ENCODE peak calls at places on chromosome X, in six cellular contexts. I is fibroblast of lung, X is pancreas, L is kidney epithelial cell, T is neural crest cell, S is psoas muscle. H is an unnamed sample.

GRCh38 chrX:13752646-13753045 is 18.1 kb downstream of the OFD1 start:
- DNase-seq in X (no peak), S (no peak), T (no peak), I (no peak), L (no peak), H (no peak)

GRCh38 chrX:51955200-51955599 is 61.8 kb downstream of the MAGED1 start:
- DNase-seq in I (no peak), T (no peak), S (no peak), L (no peak), X (no peak), H (no peak)

GRCh38 chrX:115560978-115561604 is at the start of gene PLS3:
- DNase-seq in L (no peak), I (peak), S (peak), T (peak), X (peak), H (peak)

GRCh38 chrX:121389976-121390709 is 342.7 kb downstream of the GLUD2 start:
- DNase-seq in X (no peak), T (no peak), I (peak), L (no peak), S (no peak), H (no peak)

GRCh38 chrX:22118161-22118830 is 86.2 kb downstream of the PHEX start:
- DNase-seq in L (no peak), T (no peak), I (no peak), S (no peak), X (no peak), H (no peak)

GRCh38 chrX:154030266-154030665 is 10.6 kb upstream of the IRAK1 start:
- DNase-seq in L (no peak), X (no peak), T (no peak), I (no peak), S (no peak), H (no peak)

GRCh38 chrX:43860646-43861370 is 21.4 kb downstream of the MAOB start:
- DNase-seq in X (no peak), T (no peak), I (peak), S (no peak), L (peak), H (no peak)

GRCh38 chrX:14291626-14292025 is 237.7 kb upstream of the GLRA2 start:
- DNase-seq in T (no peak), I (no peak), L (no peak), S (no peak), X (no peak), H (no peak)

GRCh38 chrX:155127465-155127864 is 56.2 kb downstream of the BRCC3 start:
- DNase-seq in X (no peak), I (no peak), T (no peak), S (no peak), L (no peak), H (no peak)

GRCh38 chrX:26649534-26649933 is 433.6 kb downstream of the MAGEB5 start:
- DNase-seq in S (no peak), I (no peak), T (peak), X (no peak), L (no peak), H (no peak)

GRCh38 chrX:134727363-134727762 is 69.1 kb upstream of the PLAC1 start:
- DNase-seq in T (no peak), I (no peak), S (no peak), L (no peak), X (no peak), H (no peak)

GRCh38 chrX:32448945-32449344 is 762.4 kb downstream of the DMD start:
- DNase-seq in L (no peak), I (no peak), X (no peak), T (no peak), S (no peak), H (no peak)

GRCh38 chrX:33725556-33726232 is 406.4 kb downstream of the FAM47A start:
- DNase-seq in L (peak), I (no peak), S (no peak), X (no peak), T (peak), H (no peak)

GRCh38 chrX:7941390-7942042 is 14.3 kb upstream of the PNPLA4 start:
- DNase-seq in T (no peak), L (no peak), X (no peak), S (no peak), I (peak), H (no peak)

GRCh38 chrX:115260330-115260729 is 26.4 kb upstream of the LRCH2 start:
- DNase-seq in I (peak), L (peak), T (no peak), S (no peak), X (no peak), H (no peak)

GRCh38 chrX:85922821-85923220 is 124.5 kb downstream of the CHM start:
- DNase-seq in T (no peak), I (peak), L (peak), X (no peak), S (no peak), H (no peak)

GRCh38 chrX:14903891-14904290 is 30.7 kb downstream of the MOSPD2 start:
- DNase-seq in S (no peak), T (no peak), X (no peak), I (peak), L (no peak), H (no peak)

GRCh38 chrX:7706032-7706431 is 136.9 kb upstream of the VCX start:
- DNase-seq in T (no peak), X (no peak), I (no peak), S (no peak), L (no peak), H (no peak)

GRCh38 chrX:129655547-129656248 is 942 bp upstream of the APLN start:
- DNase-seq in L (no peak), T (no peak), I (no peak), X (no peak), S (no peak), H (no peak)

GRCh38 chrX:23333842-23334535 is 660 bp upstream of the PTCHD1 start:
- DNase-seq in T (no peak), X (peak), I (no peak), L (no peak), S (peak), H (peak)

GRCh38 chrX:103554687-103555417 is 30.5 kb upstream of the TCEAL4 start:
- DNase-seq in X (no peak), L (peak), S (no peak), T (peak), I (peak), H (peak)

GRCh38 chrX:129600981-129601424 is 53.8 kb downstream of the APLN start:
- DNase-seq in X (no peak), S (no peak), T (peak), L (no peak), I (peak), H (no peak)

GRCh38 chrX:9560219-9560618 is 95.4 kb downstream of the TBL1X start:
- DNase-seq in I (no peak), S (peak), T (no peak), L (no peak), X (no peak), H (no peak)

GRCh38 chrX:31445542-31445941 is 373.7 kb upstream of the FTHL17 start:
- DNase-seq in I (no peak), T (no peak), S (no peak), L (no peak), X (no peak), H (no peak)

GRCh38 chrX:71917621-71918341 is 7.1 kb downstream of the NHSL2 start:
- DNase-seq in L (peak), S (no peak), I (peak), T (no peak), X (no peak), H (no peak)

GRCh38 chrX:319579-320125 is 1.1 kb upstream of the GTPBP6 start:
- DNase-seq in I (no peak), L (no peak), T (no peak), S (peak), X (peak), H (peak)

GRCh38 chrX:34437586-34437985 is 219.5 kb downstream of the TMEM47 start:
- DNase-seq in L (no peak), T (no peak), S (peak), I (no peak), X (peak), H (no peak)

GRCh38 chrX:132636080-132636479 is 147.2 kb upstream of the MBNL3 start:
- DNase-seq in S (no peak), X (no peak), T (no peak), L (no peak), I (no peak), H (no peak)

GRCh38 chrX:24594531-24594930 is 52.6 kb downstream of the PCYT1B start:
- DNase-seq in L (no peak), S (no peak), I (no peak), X (no peak), T (no peak), H (no peak)

GRCh38 chrX:42941671-42942070 is 163.7 kb upstream of the PPP1R2C start:
- DNase-seq in S (no peak), X (no peak), T (no peak), I (no peak), L (no peak), H (no peak)

GRCh38 chrX:103831342-103831802 is 685 bp downstream of the RAB9B start:
- DNase-seq in T (no peak), X (no peak), I (no peak), L (no peak), S (no peak), H (no peak)

GRCh38 chrX:134625315-134625718 is 33.0 kb downstream of the PLAC1 start:
- DNase-seq in S (peak), I (peak), T (no peak), L (no peak), X (no peak), H (no peak)

GRCh38 chrX:69189972-69190371 is 24.7 kb upstream of the PJA1 start:
- DNase-seq in I (no peak), S (no peak), T (peak), L (no peak), X (no peak), H (peak)

GRCh38 chrX:14420876-14421275 is 108.5 kb upstream of the GLRA2 start:
- DNase-seq in T (no peak), L (no peak), X (no peak), I (no peak), S (no peak), H (no peak)

GRCh38 chrX:30887721-30888120 is 1.3 kb downstream of the TAB3 start:
- DNase-seq in S (no peak), I (no peak), L (no peak), X (no peak), T (no peak), H (no peak)

DNA sequence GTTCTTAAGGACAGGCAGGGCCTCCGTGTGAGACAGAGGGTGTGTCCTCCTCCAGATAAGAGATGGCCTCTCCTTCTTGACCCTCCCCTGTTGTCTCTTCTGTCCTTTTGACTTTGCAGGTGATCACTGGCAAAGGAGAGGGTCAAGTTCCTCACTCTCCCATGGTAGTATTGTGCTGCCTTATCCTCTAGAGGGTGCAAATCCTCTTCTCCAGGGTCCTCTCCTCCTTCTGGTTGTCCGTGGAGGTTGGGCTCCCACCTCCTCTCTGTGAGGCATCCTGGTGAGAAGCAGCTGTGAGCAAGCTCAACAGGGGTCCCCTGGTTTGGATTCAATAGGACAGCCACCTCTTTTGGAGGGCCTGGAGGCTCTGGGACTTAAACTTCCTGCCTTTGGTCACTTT is 44.8 kb downstream of the ZNF182 start:
- DNase-seq in L (no peak), I (no peak), X (no peak), T (no peak), S (no peak), H (no peak)
- TF ChIP-seq CTCF in L (no peak), I (no peak), X (no peak), T (peak), S (no peak), H (no peak)

GRCh38 chrX:110359273-110359672 is 625 bp downstream of the RTL9 start:
- DNase-seq in S (no peak), L (no peak), I (no peak), T (no peak), X (no peak), H (no peak)
- TF ChIP-seq CTCF in S (no peak), L (no peak), I (no peak), T (no peak), X (no peak), H (no peak)

GRCh38 chrX:108199691-108200090 is 108.1 kb downstream of the ATG4A start:
- DNase-seq in I (peak), T (peak), L (no peak), X (no peak), S (no peak), H (peak)
- TF ChIP-seq CTCF in I (peak), T (peak), L (peak), X (no peak), S (peak), H (peak)

GRCh38 chrX:29143356-29143755 is 556.1 kb downstream of the IL1RAPL1 start:
- DNase-seq in I (peak), S (no peak), T (no peak), X (no peak), L (no peak), H (no peak)

GRCh38 chrX:29143756-29144155 is 556.5 kb downstream of the IL1RAPL1 start:
- DNase-seq in X (no peak), I (peak), S (no peak), T (no peak), L (no peak), H (no peak)

DNA sequence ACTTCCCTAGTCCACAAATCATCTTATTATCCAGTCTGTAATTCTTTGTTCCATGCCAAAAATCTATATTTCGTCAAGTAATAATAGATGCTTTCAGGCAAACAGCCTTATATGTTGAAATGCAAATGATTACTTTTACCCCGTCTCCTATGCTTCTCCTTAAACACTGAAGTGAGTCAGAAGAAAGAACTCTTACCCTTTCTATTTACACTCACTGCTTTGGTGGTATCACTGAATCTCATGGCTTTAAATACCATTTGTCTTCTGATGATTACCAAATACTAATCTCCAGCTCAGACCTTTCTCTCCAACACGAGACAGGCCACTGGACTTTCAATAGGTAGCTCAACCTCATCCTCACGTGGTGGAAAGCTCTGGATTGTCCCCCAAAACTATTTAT is 558.1 kb downstream of the IL1RAPL1 start:
- DNase-seq in X (no peak), S (no peak), T (no peak), I (peak), L (no peak), H (no peak)
- TF ChIP-seq CTCF in X (no peak), S (no peak), T (no peak), I (no peak), L (no peak), H (no peak)

GRCh38 chrX:29422034-29422433 is 793.3 kb upstream of the MAGEB2 start:
- DNase-seq in T (no peak), S (no peak), I (no peak), X (no peak), L (no peak), H (no peak)
- TF ChIP-seq CTCF in T (no peak), S (no peak), I (no peak), X (no peak), L (no peak), H (no peak)

DNA sequence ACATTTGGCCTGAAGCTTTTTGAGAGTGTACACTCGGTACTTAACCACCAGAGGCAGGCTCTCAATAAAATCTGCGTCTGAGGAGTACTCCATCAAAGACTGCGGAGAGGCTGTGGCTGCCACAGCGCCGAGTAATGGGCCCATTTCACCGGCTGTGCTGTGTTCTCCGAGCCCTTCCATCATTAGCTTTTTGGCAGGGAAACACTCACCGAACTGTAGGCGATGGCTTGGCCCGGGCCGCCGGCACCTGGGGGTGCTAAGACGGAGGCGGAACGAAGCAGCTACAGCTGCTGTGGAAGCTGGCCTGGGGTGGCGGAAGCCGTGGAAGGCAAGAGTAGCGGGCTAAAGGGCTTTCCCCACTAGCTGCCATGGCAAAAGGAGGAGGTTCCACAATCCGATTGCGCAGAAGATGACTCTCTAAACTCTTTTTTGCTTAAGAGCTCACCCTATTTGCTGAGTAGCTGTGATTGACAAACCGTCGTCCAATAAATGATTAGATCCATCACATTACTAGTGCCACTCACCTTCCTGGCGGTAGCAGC is 48.5 kb upstream of the PABPC1L2A start:
- DNase-seq in L (no peak), S (peak), I (no peak), X (peak), T (no peak), H (peak)
- TF ChIP-seq CTCF in L (no peak), S (no peak), I (no peak), X (no peak), T (no peak), H (no peak)

GRCh38 chrX:74408310-74408709 is 13.0 kb upstream of the SLC16A2 start:
- DNase-seq in X (no peak), T (no peak), L (no peak), I (no peak), S (no peak), H (no peak)
- TF ChIP-seq CTCF in X (no peak), T (no peak), L (no peak), I (no peak), S (no peak), H (no peak)

GRCh38 chrX:20173856-20174255 is 32.2 kb upstream of the EIF1AX start:
- DNase-seq in I (no peak), X (no peak), S (no peak), L (no peak), T (no peak), H (no peak)
- TF ChIP-seq CTCF in I (no peak), X (no peak), S (no peak), L (no peak), T (no peak), H (no peak)

DNA sequence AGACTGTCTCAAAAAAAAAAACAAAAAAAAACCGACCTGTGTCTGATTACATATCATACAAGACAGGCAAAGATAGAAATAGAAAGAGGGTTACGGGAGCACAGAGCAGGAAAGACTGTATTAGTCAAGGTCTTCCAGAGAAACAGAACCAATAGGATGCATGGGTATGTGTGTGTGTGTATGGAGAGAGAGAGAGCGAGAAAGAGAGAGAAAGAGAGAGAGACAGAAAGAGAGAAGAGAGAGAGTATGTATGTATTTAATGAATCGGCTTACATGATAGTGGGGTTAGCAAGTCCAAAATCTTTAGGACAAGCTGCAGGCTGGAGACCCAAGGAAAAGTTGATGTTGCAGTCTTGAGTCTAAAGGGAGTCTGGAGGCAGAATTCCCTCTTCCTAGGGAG is 7.5 kb upstream of the DDX3X start:
- DNase-seq in X (no peak), L (no peak), I (no peak), S (no peak), T (no peak), H (no peak)
- TF ChIP-seq CTCF in X (no peak), L (no peak), I (no peak), S (no peak), T (no peak), H (no peak)

GRCh38 chrX:54640103-54640428 is 110.0 kb downstream of the GNL3L start:
- DNase-seq in S (no peak), L (no peak), T (no peak), X (no peak), I (no peak), H (no peak)
- TF ChIP-seq CTCF in S (no peak), L (no peak), T (no peak), X (no peak), I (no peak), H (no peak)